ENCODE peak calls at places on chromosomes 13 and 19, in six cellular contexts. D, L, H, U, B and W are unnamed samples. For H3K4me1, the result is how much of the 10 kb centered on the place peaks cover.

GRCh38 chr19:41392775-41393174 is 4.4 kb downstream of the EXOSC5 start:
- DNase-seq in D (no peak), L (no peak), H (no peak), U (no peak), B (no peak), W (no peak)

GRCh38 chr19:17332677-17333581 is 1.7 kb downstream of the ANO8 start:
- DNase-seq in D (peak), L (no peak), H (peak), U (peak), B (peak), W (no peak)

GRCh38 chr13:32284927-32285632 is 30.1 kb downstream of the ZAR1L start:
- DNase-seq in D (peak), L (peak), H (peak), U (no peak), B (no peak), W (no peak)

GRCh38 chr13:78742659-78743058 is 83.7 kb upstream of the OBI1 start:
- DNase-seq in D (peak), L (no peak), H (no peak), U (no peak), B (no peak), W (no peak)

GRCh38 chr19:17266975-17267788 is at the start of gene BABAM1:
- DNase-seq in D (peak), L (peak), H (peak), U (peak), B (peak), W (peak)

GRCh38 chr19:29704562-29705558 is 10.2 kb downstream of the C19orf12 start:
- DNase-seq in D (no peak), L (no peak), H (no peak), U (no peak), B (no peak), W (peak)

GRCh38 chr13:113951246-113951999 is 22.5 kb downstream of the C13orf46 start:
- DNase-seq in D (peak), L (peak), H (peak), U (peak), B (peak), W (peak)

GRCh38 chr19:12034610-12035009 is 869 bp downstream of the ZNF433 start:
- DNase-seq in D (peak), L (no peak), H (no peak), U (no peak), B (no peak), W (no peak)

GRCh38 chr19:15195381-15195964 is 5.3 kb downstream of the NOTCH3 start:
- DNase-seq in D (peak), L (peak), H (peak), U (peak), B (peak), W (peak)

GRCh38 chr13:40789275-40790231 is at the start of gene SLC25A15:
- DNase-seq in D (peak), L (peak), H (peak), U (peak), B (peak), W (peak)

GRCh38 chr19:1566392-1567115 is 1.6 kb downstream of the MEX3D start:
- DNase-seq in D (peak), L (peak), H (peak), U (peak), B (peak), W (peak)

GRCh38 chr19:13053761-13054604 is 48.7 kb downstream of the LYL1 start:
- DNase-seq in D (peak), L (peak), H (peak), U (peak), B (peak), W (peak)

GRCh38 chr19:38455031-38455430 is 21.5 kb downstream of the RYR1 start:
- DNase-seq in D (peak), L (no peak), H (peak), U (no peak), B (peak), W (no peak)

GRCh38 chr19:35518313-35518712 is 4.9 kb upstream of the DMKN start:
- DNase-seq in D (no peak), L (no peak), H (peak), U (no peak), B (peak), W (no peak)

GRCh38 chr13:46637213-46637612 is 84.2 kb downstream of the LRCH1 start:
- DNase-seq in D (no peak), L (no peak), H (no peak), U (no peak), B (no peak), W (no peak)

GRCh38 chr19:24166055-24166454 is 79.1 kb downstream of the ZNF254 start:
- DNase-seq in D (no peak), L (no peak), H (peak), U (no peak), B (no peak), W (no peak)

GRCh38 chr19:51294977-51295375 is 16.5 kb upstream of the IGLON5 start:
- DNase-seq in D (no peak), L (no peak), H (no peak), U (no peak), B (no peak), W (no peak)

GRCh38 chr19:11814707-11815050 is 606 bp downstream of the ZNF440 start:
- DNase-seq in D (peak), L (no peak), H (peak), U (no peak), B (peak), W (no peak)

GRCh38 chr19:5172859-5173577 is 167.6 kb downstream of the PTPRS start:
- DNase-seq in D (no peak), L (no peak), H (peak), U (peak), B (peak), W (peak)

GRCh38 chr13:44092053-44092452 is 212.3 kb downstream of the LACC1 start:
- DNase-seq in D (no peak), L (no peak), H (no peak), U (no peak), B (peak), W (no peak)

GRCh38 chr19:54317965-54318240 is 4.9 kb upstream of the LILRA5 start:
- DNase-seq in D (no peak), L (no peak), H (no peak), U (no peak), B (no peak), W (no peak)

GRCh38 chr13:100542546-100543156 is 45.9 kb downstream of the GGACT start:
- DNase-seq in D (no peak), L (peak), H (peak), U (no peak), B (peak), W (no peak)

GRCh38 chr13:28100149-28101121 is at the start of gene FLT3:
- DNase-seq in D (peak), L (peak), H (peak), U (no peak), B (peak), W (peak)

GRCh38 chr19:50639121-50640112 is at the start of gene SYT3:
- DNase-seq in D (peak), L (no peak), H (peak), U (no peak), B (no peak), W (peak)

GRCh38 chr19:3955688-3956087 is 15.2 kb downstream of the DAPK3 start:
- DNase-seq in D (no peak), L (no peak), H (no peak), U (no peak), B (no peak), W (no peak)

GRCh38 chr13:44040070-44040753 is 160.5 kb downstream of the LACC1 start:
- DNase-seq in D (no peak), L (no peak), H (peak), U (no peak), B (peak), W (no peak)

GRCh38 chr13:83515267-83515666 is 367.0 kb downstream of the SLITRK1 start:
- DNase-seq in D (no peak), L (no peak), H (peak), U (no peak), B (no peak), W (no peak)

GRCh38 chr19:43639507-43640423 is at the start of gene CADM4:
- DNase-seq in D (peak), L (peak), H (no peak), U (no peak), B (no peak), W (no peak)

GRCh38 chr13:40433577-40433976 is 232.9 kb downstream of the FOXO1 start:
- DNase-seq in D (no peak), L (no peak), H (no peak), U (no peak), B (no peak), W (no peak)

GRCh38 chr19:29054886-29055675 is 157.9 kb downstream of the UQCRFS1 start:
- DNase-seq in D (no peak), L (no peak), H (no peak), U (no peak), B (no peak), W (no peak)

GRCh38 chr13:49429061-49429460 is 14.8 kb downstream of the CAB39L start:
- DNase-seq in D (no peak), L (no peak), H (no peak), U (no peak), B (no peak), W (no peak)

GRCh38 chr19:36482876-36483275 is 6.5 kb downstream of the ZNF566 start:
- DNase-seq in D (no peak), L (no peak), H (no peak), U (no peak), B (no peak), W (no peak)

GRCh38 chr13:28099396-28100148 is 804 bp downstream of the FLT3 start:
- DNase-seq in D (peak), L (no peak), H (no peak), U (no peak), B (no peak), W (no peak)

DNA sequence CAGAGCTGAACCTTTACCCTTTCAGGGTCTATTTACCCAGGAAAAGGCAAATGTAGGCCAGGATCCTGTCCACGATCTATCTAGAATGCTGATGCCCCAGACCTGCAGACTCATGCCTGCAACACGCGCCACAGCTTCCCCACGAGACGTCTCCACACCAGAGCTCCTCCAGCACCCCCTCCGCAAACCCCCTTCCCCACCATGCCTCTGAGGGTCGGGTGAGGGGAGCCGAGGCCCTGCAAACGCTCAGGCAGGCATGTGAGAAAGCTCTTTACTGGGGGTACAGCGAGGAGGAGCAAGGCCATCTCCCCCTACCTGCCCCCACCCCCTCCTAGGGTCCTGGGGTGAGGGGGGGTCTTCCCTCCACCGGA is 8.9 kb downstream of the DYRK1B start:
- DNase-seq in D (no peak), L (no peak), H (no peak), U (no peak), B (no peak), W (no peak)
- H3K4me3 ChIP-seq in D (peak), L (peak), H (no peak), U (no peak), B (peak), W (no peak)

GRCh38 chr13:106145997-106146864 is 389.2 kb downstream of the EFNB2 start:
- DNase-seq in D (no peak), L (no peak), H (no peak), U (no peak), B (no peak), W (no peak)

GRCh38 chr13:106145070-106145469 is 390.4 kb downstream of the EFNB2 start:
- DNase-seq in D (no peak), L (no peak), H (no peak), U (no peak), B (no peak), W (no peak)

GRCh38 chr13:106140476-106140875 is 395.0 kb downstream of the EFNB2 start:
- DNase-seq in D (no peak), L (no peak), H (no peak), U (no peak), B (no peak), W (no peak)

GRCh38 chr13:106143392-106143791 is 392.1 kb downstream of the EFNB2 start:
- DNase-seq in D (no peak), L (no peak), H (peak), U (no peak), B (no peak), W (no peak)

DNA sequence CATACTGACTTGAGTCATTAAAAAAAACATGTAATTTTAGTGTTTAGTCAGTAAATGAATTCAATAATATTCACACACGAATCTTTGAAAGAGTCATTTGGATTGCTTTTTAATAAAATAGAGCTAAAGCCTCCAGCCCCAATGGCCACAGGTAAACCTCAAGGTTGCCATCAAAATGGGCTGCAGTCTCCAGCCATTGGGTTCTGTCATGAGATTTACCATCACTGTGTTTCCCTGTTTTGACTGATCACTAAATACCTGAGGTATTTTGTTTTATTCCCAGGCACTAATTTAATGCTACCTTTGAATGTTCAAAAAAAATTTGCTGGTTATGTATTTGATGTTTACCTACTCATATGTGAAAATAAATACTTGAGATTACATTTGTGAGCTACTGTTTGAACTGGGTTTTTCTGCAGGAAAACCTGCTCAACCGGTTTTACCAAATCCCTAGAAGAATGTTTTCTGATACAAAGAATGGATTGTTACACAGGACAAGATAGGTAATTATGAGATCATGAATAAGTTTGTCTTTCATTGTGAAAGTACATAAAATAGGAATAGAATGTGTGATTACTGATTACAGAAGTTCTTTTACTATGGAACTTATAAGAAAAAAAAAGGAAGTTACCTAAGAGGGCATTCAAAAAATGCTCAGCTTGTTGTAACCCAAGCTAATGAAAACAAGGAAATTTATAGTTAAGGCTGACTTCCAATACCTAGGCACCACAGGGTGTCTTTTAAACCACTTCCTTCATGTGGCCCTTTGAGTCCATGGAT is 391.3 kb downstream of the EFNB2 start:
- DNase-seq in D (no peak), L (no peak), H (no peak), U (no peak), B (no peak), W (no peak)
- H3K4me1 ChIP-seq in D (under half), L (under half), H (under half), U (under half), B (under half), W (under half)

GRCh38 chr13:98172570-98173405 is 4.3 kb downstream of the RNF113B start:
- DNase-seq in D (no peak), L (no peak), H (peak), U (no peak), B (peak), W (no peak)
- H3K4me3 ChIP-seq in D (no peak), L (peak), H (no peak), U (no peak), B (peak), W (peak)

DNA sequence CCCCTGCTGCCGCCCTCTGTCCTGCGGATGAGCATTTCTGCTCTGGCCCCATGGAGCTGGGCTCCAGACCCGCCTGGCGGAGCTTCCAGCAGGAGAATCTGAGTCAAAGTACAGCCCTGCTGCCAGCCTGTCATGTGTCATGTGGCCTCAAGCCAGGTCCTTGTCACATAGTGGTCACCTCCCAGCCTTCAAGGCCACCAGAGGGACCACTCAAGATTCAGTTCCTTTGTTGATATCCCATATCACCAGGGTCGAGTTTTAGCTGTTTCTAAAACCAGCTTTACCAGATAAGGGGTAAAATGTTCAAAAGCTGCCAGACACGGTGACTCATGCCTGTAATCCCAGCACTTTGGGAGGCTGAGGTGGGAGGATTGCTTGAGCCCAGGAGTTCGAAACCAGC is 13.4 kb downstream of the THOP1 start:
- DNase-seq in D (no peak), L (peak), H (peak), U (no peak), B (no peak), W (no peak)
- H3K4me1 ChIP-seq in D (under half), L (under half), H (under half), U (under half), B (under half), W (under half)

DNA sequence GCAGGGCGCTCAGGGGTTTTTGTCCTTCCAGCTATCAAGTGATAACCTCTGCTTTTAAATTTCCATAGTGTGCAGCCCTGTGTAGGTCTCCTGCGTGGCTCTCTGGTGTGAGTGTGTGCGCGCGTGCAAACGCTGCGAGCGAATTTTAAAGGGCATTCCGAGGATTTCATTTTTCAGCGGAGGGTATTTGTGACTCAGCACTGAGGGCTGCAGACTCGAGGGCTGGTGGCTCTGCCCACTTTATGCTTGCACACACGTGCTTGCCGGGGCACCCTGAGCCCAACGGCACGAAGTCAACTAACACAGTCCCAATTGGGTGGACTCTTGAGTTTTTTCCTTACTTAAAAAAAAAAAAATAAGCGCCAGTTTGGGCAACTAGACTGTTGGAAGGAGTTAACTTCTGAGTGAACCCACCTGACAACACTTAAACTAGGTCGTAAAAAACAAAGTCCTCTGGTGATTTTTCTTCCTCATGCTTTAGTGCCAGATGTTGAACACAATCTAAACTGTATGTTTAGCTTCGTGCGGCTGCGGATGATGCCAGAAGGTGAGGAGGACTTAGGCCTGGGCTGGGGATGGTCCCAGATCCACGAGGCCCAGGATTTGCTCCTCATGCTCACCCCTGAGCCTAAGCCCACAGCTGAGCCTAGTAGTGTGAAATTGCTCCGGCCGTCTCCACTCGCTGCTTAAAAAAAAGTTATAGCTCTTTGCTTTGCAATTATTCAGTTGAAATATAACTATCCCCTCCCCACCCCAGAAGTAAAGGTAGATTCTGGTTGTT is 2.1 kb downstream of the FGF9 start:
- DNase-seq in D (peak), L (no peak), H (no peak), U (no peak), B (no peak), W (peak)
- H3K4me3 ChIP-seq in D (peak), L (peak), H (peak), U (peak), B (no peak), W (peak)

GRCh38 chr13:51727634-51728274 is 76.2 kb downstream of the DHRS12 start:
- DNase-seq in D (no peak), L (no peak), H (no peak), U (no peak), B (no peak), W (no peak)

GRCh38 chr13:51728972-51729371 is 75.0 kb downstream of the DHRS12 start:
- DNase-seq in D (no peak), L (no peak), H (peak), U (no peak), B (peak), W (no peak)

GRCh38 chr13:51729853-51730553 is 74.0 kb downstream of the DHRS12 start:
- DNase-seq in D (no peak), L (no peak), H (peak), U (peak), B (peak), W (no peak)

GRCh38 chr13:51726446-51727185 is 77.3 kb downstream of the DHRS12 start:
- DNase-seq in D (no peak), L (no peak), H (peak), U (no peak), B (peak), W (no peak)

GRCh38 chr13:51728275-51728673 is 75.7 kb downstream of the DHRS12 start:
- DNase-seq in D (no peak), L (no peak), H (no peak), U (no peak), B (no peak), W (no peak)
- H3K4me1 ChIP-seq in D (under half), L (under half), H (under half), U (under half), B (under half), W (under half)

DNA sequence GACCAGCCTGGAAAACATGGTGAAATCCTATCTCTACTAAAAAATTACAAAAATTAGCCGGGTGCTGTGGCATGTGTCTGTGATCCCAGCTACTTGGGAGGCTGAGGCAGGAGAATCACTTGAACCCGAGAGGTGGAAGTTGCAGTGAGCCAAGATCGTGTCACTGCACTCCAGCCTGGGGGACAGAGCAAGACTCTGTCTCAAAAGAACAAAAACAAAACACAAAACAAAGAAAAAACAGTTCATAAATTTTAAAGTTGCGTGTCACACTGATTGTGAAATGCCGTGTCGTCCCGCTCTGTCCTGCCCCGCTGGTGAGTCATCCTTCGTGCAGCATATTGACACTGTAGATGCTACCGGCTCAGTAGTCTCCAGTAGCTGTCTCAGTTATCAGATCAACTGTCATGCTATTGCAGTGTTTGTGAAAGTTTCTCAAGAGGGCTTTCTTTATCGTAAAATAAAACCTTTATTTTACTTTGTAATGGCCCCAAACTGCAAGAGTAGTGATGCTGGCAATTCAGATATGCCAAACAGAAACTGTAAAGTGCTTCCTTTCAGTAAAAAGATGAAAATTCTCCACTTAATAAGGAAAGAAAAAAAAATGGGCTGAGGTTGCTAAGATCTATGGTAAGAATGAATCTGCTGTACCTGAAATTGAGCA is 36.4 kb upstream of the IGFL1 start:
- DNase-seq in D (no peak), L (no peak), H (peak), U (no peak), B (peak), W (no peak)
- H3K4me3 ChIP-seq in D (no peak), L (no peak), H (no peak), U (no peak), B (peak), W (no peak)

GRCh38 chr19:18478545-18479311 is 40.8 kb upstream of the ISYNA1 start:
- DNase-seq in D (no peak), L (peak), H (peak), U (peak), B (peak), W (peak)
- H3K4me1 ChIP-seq in D (under half), L (under half), H (under half), U (under half), B (half or more), W (half or more)